ENCODE peak calls at places on chromosomes 16 and 17, in four cellular contexts. M is choroid plexus epithelial cell, Z is astrocyte of the spinal cord, V is osteocyte. P is an unnamed sample.

GRCh38 chr17:81491761-81492160 is 20.8 kb downstream of the ACTG1 start:
- DNase-seq in M (no peak), Z (no peak), V (no peak), P (no peak)

GRCh38 chr16:49466881-49467280 is 93.3 kb downstream of the C16orf78 start:
- DNase-seq in M (no peak), Z (no peak), V (no peak), P (no peak)

GRCh38 chr16:85602831-85603755 is 10.0 kb upstream of the GSE1 start:
- DNase-seq in M (no peak), Z (no peak), V (no peak), P (no peak)

GRCh38 chr16:15772579-15773293 is 84.1 kb downstream of the MYH11 start:
- DNase-seq in M (no peak), Z (no peak), V (no peak), P (no peak)

GRCh38 chr16:48963901-48964615 is 317.6 kb downstream of the CBLN1 start:
- DNase-seq in M (peak), Z (peak), V (no peak), P (no peak)

GRCh38 chr17:21287703-21288449 is 3.4 kb downstream of the MAP2K3 start:
- DNase-seq in M (peak), Z (peak), V (peak), P (no peak)

GRCh38 chr17:2982854-2983636 is 80.4 kb downstream of the OR1D5 start:
- DNase-seq in M (no peak), Z (peak), V (peak), P (no peak)

GRCh38 chr16:4452674-4453073 is 21.8 kb downstream of the NMRAL1 start:
- DNase-seq in M (no peak), Z (no peak), V (no peak), P (no peak)

GRCh38 chr17:27339836-27340550 is 46.1 kb downstream of the WSB1 start:
- DNase-seq in M (no peak), Z (no peak), V (no peak), P (no peak)

GRCh38 chr17:81044764-81045589 is 10.0 kb downstream of the BAIAP2 start:
- DNase-seq in M (peak), Z (peak), V (peak), P (peak)

DNA sequence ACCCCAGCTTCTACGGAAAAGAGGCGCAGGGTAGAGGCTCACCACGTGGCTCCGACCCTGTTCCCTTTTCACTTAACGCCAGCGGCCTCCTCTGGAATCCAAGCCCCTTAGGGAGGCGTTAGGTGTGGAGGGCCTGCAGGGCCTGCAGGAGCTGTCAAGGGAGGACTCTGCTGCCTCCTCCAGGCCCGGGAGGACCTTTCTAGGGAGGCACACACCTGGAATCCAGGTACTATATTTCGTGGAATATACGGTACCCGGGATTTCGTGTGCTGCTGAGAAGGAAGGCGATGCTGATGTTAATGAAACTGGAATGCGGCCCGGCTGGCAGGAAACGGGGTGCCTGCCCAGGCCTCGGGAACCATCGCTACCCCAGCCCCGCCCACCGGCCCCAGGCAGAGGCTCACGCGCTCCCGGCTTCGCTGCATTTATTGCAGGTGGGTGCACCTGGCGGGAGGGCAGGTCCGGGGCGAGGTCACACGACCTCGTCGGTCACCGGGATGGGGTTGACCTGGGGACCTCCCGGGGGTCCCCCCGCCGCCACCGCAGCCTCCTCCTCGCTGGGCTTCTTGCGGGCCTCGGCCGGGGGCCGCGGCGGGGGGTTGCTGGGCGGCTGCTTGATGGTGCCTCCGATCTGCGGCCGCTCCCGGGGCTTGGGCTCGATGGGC is 4.6 kb downstream of the IL17C start:
- DNase-seq in M (no peak), Z (no peak), V (no peak), P (no peak)
- TF ChIP-seq CTCF in M (no peak), Z (no peak), V (no peak), P (no peak)

DNA sequence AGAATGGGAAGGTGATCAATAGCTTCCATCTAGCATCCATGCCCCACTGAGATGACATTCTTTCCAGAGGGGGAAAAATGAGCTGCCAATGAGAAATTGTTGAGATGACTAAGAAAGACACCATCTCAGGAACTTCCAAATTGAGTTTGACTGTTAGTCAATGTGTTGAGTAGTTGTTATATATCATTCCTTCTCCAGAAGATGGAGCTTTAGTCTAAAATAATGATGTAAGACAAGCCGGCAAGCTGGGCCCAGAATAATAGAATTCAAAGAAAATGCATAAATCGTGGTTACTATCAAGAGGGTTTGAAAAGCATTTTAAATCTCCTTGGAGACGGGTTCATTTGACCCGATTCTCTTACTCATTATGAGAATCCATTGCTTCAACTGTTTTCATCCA is 71.0 kb upstream of the ATF7IP2 start:
- DNase-seq in M (peak), Z (peak), V (no peak), P (no peak)
- TF ChIP-seq CTCF in M (peak), Z (no peak), V (no peak), P (no peak)

GRCh38 chr17:15091825-15092224 is 173.3 kb downstream of the PMP22 start:
- DNase-seq in M (peak), Z (no peak), V (no peak), P (no peak)
- TF ChIP-seq CTCF in M (peak), Z (peak), V (peak), P (no peak)

GRCh38 chr17:42772945-42773289 is 332 bp upstream of the VPS25 start:
- DNase-seq in M (no peak), Z (no peak), V (no peak), P (no peak)

GRCh38 chr17:42778570-42778969 is 1.8 kb upstream of the WNK4 start:
- DNase-seq in M (no peak), Z (no peak), V (no peak), P (no peak)

GRCh38 chr17:42774066-42774750 is 959 bp downstream of the VPS25 start:
- DNase-seq in M (peak), Z (peak), V (no peak), P (no peak)

GRCh38 chr17:42775534-42776098 is 2.4 kb downstream of the VPS25 start:
- DNase-seq in M (peak), Z (peak), V (no peak), P (peak)

DNA sequence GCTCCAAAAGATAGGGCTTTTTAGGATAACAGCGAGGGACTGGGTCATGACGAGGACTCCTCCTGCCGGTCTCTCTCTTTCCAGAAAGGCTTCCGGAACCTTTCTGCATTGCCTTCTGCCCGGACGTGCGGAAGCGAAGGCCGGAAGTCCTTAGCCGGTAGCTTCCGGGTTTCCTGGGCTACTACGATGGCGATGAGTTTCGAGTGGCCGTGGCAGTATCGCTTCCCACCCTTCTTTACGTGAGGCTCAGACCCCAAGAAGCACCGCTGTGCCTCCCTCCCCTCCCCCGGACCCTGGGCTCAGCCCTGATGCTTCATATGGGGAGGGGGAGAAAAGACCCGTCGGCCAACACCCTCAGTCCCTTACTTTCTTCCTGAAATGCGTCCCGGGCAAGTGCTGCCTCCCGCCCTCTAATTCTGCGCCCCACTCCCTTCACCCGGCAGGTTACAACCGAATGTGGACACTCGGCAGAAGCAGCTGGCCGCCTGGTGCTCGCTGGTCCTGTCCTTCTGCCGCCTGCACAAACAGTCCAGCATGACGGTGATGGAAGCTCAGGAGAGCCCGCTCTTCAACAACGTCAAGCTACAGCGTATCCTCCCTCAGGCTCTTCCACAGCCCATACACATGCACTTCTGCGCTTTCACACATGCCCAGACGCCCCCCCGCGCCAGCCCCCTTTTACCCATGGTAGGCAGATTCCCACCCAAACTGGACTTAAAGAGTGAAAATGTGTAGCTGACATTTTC is at the start of gene VPS25:
- DNase-seq in M (peak), Z (peak), V (peak), P (peak)
- TF ChIP-seq CTCF in M (peak), Z (peak), V (peak), P (no peak)

GRCh38 chr17:78977992-78978973 is 1.4 kb downstream of the LGALS3BP start:
- DNase-seq in M (no peak), Z (no peak), V (no peak), P (no peak)
- TF ChIP-seq CTCF in M (peak), Z (no peak), V (no peak), P (no peak)

DNA sequence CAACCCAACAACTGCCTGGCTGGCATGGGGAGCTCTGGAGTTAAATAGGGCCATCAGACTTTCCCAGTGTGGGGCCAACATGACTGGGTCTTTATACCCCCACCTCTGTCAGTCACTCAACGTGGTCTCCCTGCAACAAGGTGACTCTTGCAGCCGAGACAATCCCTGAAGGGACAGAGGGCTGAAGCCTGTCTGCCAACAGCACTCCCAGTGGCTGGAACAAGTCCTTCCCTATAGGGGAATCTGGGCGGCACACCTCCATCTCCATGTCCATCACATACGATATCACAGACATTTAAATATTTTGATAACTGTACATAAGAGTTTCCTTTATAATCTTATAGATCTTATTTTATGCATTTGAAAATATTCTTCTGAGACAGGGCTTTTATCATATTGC is 4.8 kb upstream of the MAPT start:
- DNase-seq in M (no peak), Z (no peak), V (no peak), P (no peak)
- TF ChIP-seq CTCF in M (peak), Z (no peak), V (peak), P (no peak)